ENCODE peak calls at places on chromosomes 16 and 17, in four cellular contexts. T is NCI-H187 treated with DMSO at 0.1 percent for 48 hours, W is cardiac muscle cell, M is fibroblast of pulmonary artery. H is an unnamed sample.

GRCh38 chr17:42531455-42532354 is 4.3 kb upstream of the NAGLU start:
- DNase-seq in W (peak; percentile 48), T (no peak), M (peak; percentile 43), H (peak; percentile 74)

GRCh38 chr16:66851166-66851964 is 7.2 kb downstream of the CA7 start:
- DNase-seq in M (no peak), T (no peak), W (no peak), H (no peak)

GRCh38 chr16:79001156-79001997 is 599.2 kb downstream of the MAF start:
- DNase-seq in T (no peak), M (no peak), W (no peak), H (no peak)

GRCh38 chr16:72743011-72743761 is 304.7 kb downstream of the ZFHX3 start:
- DNase-seq in T (no peak), M (no peak), W (no peak), H (no peak)

GRCh38 chr16:81448154-81449131 is 3.8 kb downstream of the CMIP start:
- DNase-seq in M (no peak), T (no peak), W (no peak), H (peak; percentile 50)

GRCh38 chr17:82283208-82283749 is 9.8 kb upstream of the CSNK1D start:
- DNase-seq in M (peak; percentile 64), W (peak; percentile 58), T (no peak), H (peak; percentile 65)

GRCh38 chr16:29784157-29784556 is 6.1 kb downstream of the ZG16 start:
- DNase-seq in W (no peak), M (no peak), T (no peak), H (no peak)

GRCh38 chr17:17140590-17140980 is 65.5 kb downstream of the PLD6 start:
- DNase-seq in W (peak; percentile 55), T (no peak), M (peak; percentile 69), H (no peak)

GRCh38 chr17:29840884-29841283 is 89.1 kb downstream of the SSH2 start:
- DNase-seq in M (peak; percentile 31), T (no peak), W (no peak), H (no peak)

GRCh38 chr17:42311240-42312034 is 23.1 kb downstream of the STAT5A start:
- DNase-seq in W (peak; percentile 98), M (peak; percentile 96), T (no peak), H (peak; percentile 48)

GRCh38 chr17:29110372-29110757 is 67.4 kb downstream of the PIPOX start:
- DNase-seq in W (no peak), M (no peak), T (no peak), H (no peak)

GRCh38 chr16:82459580-82460256 is 167.1 kb upstream of the CDH13 start:
- DNase-seq in M (no peak), W (no peak), T (no peak), H (no peak)

GRCh38 chr17:1590031-1590746 is 27.6 kb upstream of the PITPNA start:
- DNase-seq in W (peak; percentile 83), T (no peak), M (peak; percentile 81), H (no peak)

GRCh38 chr16:4213721-4214120 is 28.2 kb downstream of the SRL start:
- DNase-seq in T (no peak), W (no peak), M (peak; percentile 6), H (no peak)

GRCh38 chr16:52203096-52203495 is 343.8 kb downstream of the TOX3 start:
- DNase-seq in W (no peak), T (no peak), M (no peak), H (no peak)

GRCh38 chr17:3914319-3914685 is 2.0 kb downstream of the P2RX1 start:
- DNase-seq in M (no peak), W (no peak), T (no peak), H (no peak)

GRCh38 chr16:89534147-89534788 is 26.1 kb downstream of the SPG7 start:
- DNase-seq in M (peak; percentile 61), W (peak; percentile 80), T (no peak), H (no peak)

GRCh38 chr17:6853764-6854442 is 22.4 kb upstream of the TEKT1 start:
- DNase-seq in T (no peak), W (no peak), M (no peak), H (no peak)

GRCh38 chr16:11407047-11407982 is 62.1 kb downstream of the RMI2 start:
- DNase-seq in M (peak; percentile 85), T (no peak), W (peak; percentile 84), H (peak; percentile 76)

GRCh38 chr17:80594666-80595269 is 50.1 kb downstream of the RPTOR start:
- DNase-seq in T (no peak), M (no peak), W (no peak), H (no peak)

GRCh38 chr17:661509-661908 is 53.1 kb downstream of the VPS53 start:
- DNase-seq in T (no peak), W (no peak), M (no peak), H (no peak)

GRCh38 chr16:81738831-81739496 is 40.1 kb upstream of the PLCG2 start:
- DNase-seq in M (no peak), W (no peak), T (no peak), H (no peak)

GRCh38 chr17:75601057-75601987 is 13.7 kb downstream of the MYO15B start:
- DNase-seq in W (peak; percentile 53), T (no peak), M (peak; percentile 46), H (peak; percentile 74)

H was measured in glutamatergic neuron.